ENCODE peak calls at places on chromosomes 4 and X, in nine cellular contexts. One of them, this sample, is unnamed.

GRCh38 chrX:26215869-26216268 is at the start of gene MAGEB5:
- DNase-seq in GM12865: no peak
- DNase-seq in Peyer's patch: no peak
- DNase-seq in psoas muscle: no peak
- DNase-seq in A549: no peak
- DNase-seq in left lung: no peak
- DNase-seq in fibroblast of lung: no peak
- DNase-seq in AG04450: no peak
- DNase-seq in cardiac fibroblast: no peak
- DNase-seq in this sample: no peak

GRCh38 chr4:8468746-8469535 is 28.4 kb downstream of the TRMT44 start:
- DNase-seq in GM12865: peak; percentile 75
- DNase-seq in psoas muscle: peak; percentile 79
- DNase-seq in cardiac fibroblast: peak; percentile 69
- DNase-seq in left lung: peak; percentile 60
- DNase-seq in Peyer's patch: peak; percentile 71
- DNase-seq in fibroblast of lung: peak; percentile 62
- DNase-seq in AG04450: peak; percentile 26
- DNase-seq in A549: peak; percentile 53
- DNase-seq in this sample: peak; percentile 63

GRCh38 chr4:132123870-132124623 is 1025.0 kb upstream of the PCDH10 start:
- DNase-seq in left lung: no peak
- DNase-seq in GM12865: peak; percentile 26
- DNase-seq in psoas muscle: no peak
- DNase-seq in Peyer's patch: no peak
- DNase-seq in A549: peak; percentile 1
- DNase-seq in fibroblast of lung: peak; percentile 36
- DNase-seq in cardiac fibroblast: peak; percentile 66
- DNase-seq in AG04450: no peak
- DNase-seq in this sample: no peak

GRCh38 chrX:108139303-108139702 is 47.7 kb downstream of the ATG4A start:
- DNase-seq in A549: no peak
- DNase-seq in psoas muscle: no peak
- DNase-seq in GM12865: peak; percentile 7
- DNase-seq in cardiac fibroblast: peak; percentile 21
- DNase-seq in Peyer's patch: no peak
- DNase-seq in fibroblast of lung: peak; percentile 5
- DNase-seq in AG04450: no peak
- DNase-seq in left lung: no peak
- DNase-seq in this sample: no peak

GRCh38 chr4:165464813-165465381 is 86.1 kb downstream of the CPE start:
- DNase-seq in left lung: no peak
- DNase-seq in psoas muscle: no peak
- DNase-seq in A549: peak; percentile 26
- DNase-seq in GM12865: peak; percentile 50
- DNase-seq in fibroblast of lung: peak; percentile 73
- DNase-seq in Peyer's patch: no peak
- DNase-seq in AG04450: peak; percentile 11
- DNase-seq in cardiac fibroblast: peak; percentile 67
- DNase-seq in this sample: peak; percentile 40

GRCh38 chr4:163638909-163639308 is 144.4 kb downstream of the TMA16 start:
- DNase-seq in Peyer's patch: no peak
- DNase-seq in left lung: no peak
- DNase-seq in A549: no peak
- DNase-seq in AG04450: no peak
- DNase-seq in fibroblast of lung: peak; percentile 11
- DNase-seq in GM12865: no peak
- DNase-seq in cardiac fibroblast: no peak
- DNase-seq in psoas muscle: no peak
- DNase-seq in this sample: no peak

GRCh38 chr4:82710202-82710929 is 88.2 kb downstream of the SCD5 start:
- DNase-seq in fibroblast of lung: no peak
- DNase-seq in psoas muscle: no peak
- DNase-seq in GM12865: no peak
- DNase-seq in A549: no peak
- DNase-seq in left lung: no peak
- DNase-seq in AG04450: no peak
- DNase-seq in Peyer's patch: no peak
- DNase-seq in cardiac fibroblast: no peak
- DNase-seq in this sample: no peak

GRCh38 chrX:129553619-129554288 is 13.7 kb downstream of the OCRL start:
- DNase-seq in AG04450: no peak
- DNase-seq in fibroblast of lung: no peak
- DNase-seq in GM12865: peak; percentile 50
- DNase-seq in left lung: no peak
- DNase-seq in A549: no peak
- DNase-seq in cardiac fibroblast: no peak
- DNase-seq in psoas muscle: no peak
- DNase-seq in Peyer's patch: no peak
- DNase-seq in this sample: no peak

GRCh38 chr4:5870220-5870619 is 22.7 kb downstream of the CRMP1 start:
- DNase-seq in GM12865: no peak
- DNase-seq in cardiac fibroblast: no peak
- DNase-seq in left lung: no peak
- DNase-seq in A549: no peak
- DNase-seq in fibroblast of lung: no peak
- DNase-seq in psoas muscle: no peak
- DNase-seq in Peyer's patch: no peak
- DNase-seq in AG04450: no peak
- DNase-seq in this sample: no peak

GRCh38 chr4:80037864-80038263 is 35.2 kb downstream of the ANTXR2 start:
- DNase-seq in psoas muscle: no peak
- DNase-seq in GM12865: no peak
- DNase-seq in Peyer's patch: no peak
- DNase-seq in left lung: no peak
- DNase-seq in cardiac fibroblast: no peak
- DNase-seq in A549: no peak
- DNase-seq in AG04450: no peak
- DNase-seq in fibroblast of lung: no peak
- DNase-seq in this sample: no peak

GRCh38 chr4:111014537-111014936 is 391.7 kb upstream of the PITX2 start:
- DNase-seq in cardiac fibroblast: no peak
- DNase-seq in A549: no peak
- DNase-seq in Peyer's patch: no peak
- DNase-seq in GM12865: no peak
- DNase-seq in psoas muscle: no peak
- DNase-seq in fibroblast of lung: no peak
- DNase-seq in left lung: no peak
- DNase-seq in AG04450: no peak
- DNase-seq in this sample: no peak

GRCh38 chr4:182093947-182094346 is 149.3 kb upstream of the TENM3 start:
- DNase-seq in fibroblast of lung: no peak
- DNase-seq in psoas muscle: no peak
- DNase-seq in GM12865: no peak
- DNase-seq in left lung: no peak
- DNase-seq in Peyer's patch: no peak
- DNase-seq in A549: no peak
- DNase-seq in AG04450: no peak
- DNase-seq in cardiac fibroblast: no peak
- DNase-seq in this sample: no peak

GRCh38 chrX:77446029-77446585 is 1.1 kb upstream of the FGF16 start:
- DNase-seq in left lung: no peak
- DNase-seq in fibroblast of lung: no peak
- DNase-seq in cardiac fibroblast: no peak
- DNase-seq in Peyer's patch: peak; percentile 40
- DNase-seq in GM12865: no peak
- DNase-seq in A549: no peak
- DNase-seq in psoas muscle: peak; percentile 53
- DNase-seq in AG04450: no peak
- DNase-seq in this sample: peak; percentile 48

GRCh38 chr4:89486673-89487072 is 179.1 kb upstream of the GPRIN3 start:
- DNase-seq in AG04450: no peak
- DNase-seq in Peyer's patch: no peak
- DNase-seq in GM12865: no peak
- DNase-seq in psoas muscle: no peak
- DNase-seq in fibroblast of lung: no peak
- DNase-seq in left lung: no peak
- DNase-seq in A549: no peak
- DNase-seq in cardiac fibroblast: no peak
- DNase-seq in this sample: no peak

GRCh38 chr4:140240237-140240636 is 86.3 kb upstream of the MAML3 start:
- DNase-seq in left lung: no peak
- DNase-seq in AG04450: no peak
- DNase-seq in psoas muscle: no peak
- DNase-seq in A549: no peak
- DNase-seq in Peyer's patch: no peak
- DNase-seq in GM12865: no peak
- DNase-seq in fibroblast of lung: no peak
- DNase-seq in cardiac fibroblast: no peak
- DNase-seq in this sample: no peak

GRCh38 chr4:30619679-30620078 is 100.5 kb upstream of the PCDH7 start:
- DNase-seq in GM12865: peak; percentile 16
- DNase-seq in cardiac fibroblast: peak; percentile 52
- DNase-seq in Peyer's patch: no peak
- DNase-seq in fibroblast of lung: peak; percentile 84
- DNase-seq in A549: no peak
- DNase-seq in psoas muscle: no peak
- DNase-seq in AG04450: no peak
- DNase-seq in left lung: no peak
- DNase-seq in this sample: no peak

GRCh38 chr4:141647982-141648381 is 11.6 kb downstream of the IL15 start:
- DNase-seq in psoas muscle: no peak
- DNase-seq in fibroblast of lung: no peak
- DNase-seq in A549: no peak
- DNase-seq in GM12865: no peak
- DNase-seq in Peyer's patch: no peak
- DNase-seq in AG04450: no peak
- DNase-seq in left lung: no peak
- DNase-seq in cardiac fibroblast: no peak
- DNase-seq in this sample: no peak

DNA sequence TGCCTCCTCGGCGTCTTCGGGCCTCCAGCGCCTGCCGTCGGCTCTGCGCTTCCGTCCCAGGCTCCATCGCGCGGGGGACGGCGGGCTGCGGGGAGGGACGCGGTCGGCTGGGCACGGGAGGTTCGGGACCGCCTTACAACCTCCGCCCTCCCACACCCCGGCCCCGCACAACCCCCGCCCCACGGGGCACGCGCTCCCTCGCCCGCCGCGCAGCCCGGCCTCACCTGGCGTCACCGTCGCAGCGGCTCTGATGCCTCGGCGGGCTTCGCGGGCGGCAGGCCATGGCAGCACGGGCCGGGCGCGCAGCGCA is 258 bp downstream of the SLBP start:
- DNase-seq in psoas muscle: no peak
- DNase-seq in GM12865: no peak
- DNase-seq in fibroblast of lung: no peak
- DNase-seq in cardiac fibroblast: no peak
- DNase-seq in AG04450: no peak
- DNase-seq in A549: no peak
- DNase-seq in Peyer's patch: no peak
- DNase-seq in left lung: no peak
- DNase-seq in this sample: no peak
- H3K4me3 ChIP-seq in psoas muscle: peak overlapping the region; percentile 95
- H3K4me3 ChIP-seq in GM12865: peak overlapping the region; percentile 90
- H3K4me3 ChIP-seq in fibroblast of lung: peak overlapping the region; percentile 95
- H3K4me3 ChIP-seq in cardiac fibroblast: peak overlapping the region; percentile 68
- H3K4me3 ChIP-seq in AG04450: peak overlapping the region; percentile 88
- H3K4me3 ChIP-seq in A549: peak overlapping the region; percentile 85
- H3K4me3 ChIP-seq in Peyer's patch: peak overlapping the region; percentile 85
- H3K4me3 ChIP-seq in left lung: peak overlapping the region; percentile 83
- H3K4me3 ChIP-seq in this sample: peak overlapping the region; percentile 77

GRCh38 chr4:153467154-153467896 is 1.2 kb downstream of the TMEM131L start:
- DNase-seq in Peyer's patch: peak; percentile 74
- DNase-seq in AG04450: no peak
- DNase-seq in cardiac fibroblast: peak; percentile 17
- DNase-seq in A549: no peak
- DNase-seq in psoas muscle: peak; percentile 75
- DNase-seq in left lung: peak; percentile 88
- DNase-seq in fibroblast of lung: no peak
- DNase-seq in GM12865: peak; percentile 96
- DNase-seq in this sample: peak; percentile 93
- TF ChIP-seq CTCF in Peyer's patch: no peak
- TF ChIP-seq CTCF in AG04450: no peak
- TF ChIP-seq CTCF in cardiac fibroblast: no peak
- TF ChIP-seq CTCF in A549: no peak
- TF ChIP-seq CTCF in psoas muscle: no peak
- TF ChIP-seq CTCF in left lung: no peak
- TF ChIP-seq CTCF in fibroblast of lung: no peak
- TF ChIP-seq CTCF in GM12865: no peak
- TF ChIP-seq CTCF in this sample: no peak

DNA sequence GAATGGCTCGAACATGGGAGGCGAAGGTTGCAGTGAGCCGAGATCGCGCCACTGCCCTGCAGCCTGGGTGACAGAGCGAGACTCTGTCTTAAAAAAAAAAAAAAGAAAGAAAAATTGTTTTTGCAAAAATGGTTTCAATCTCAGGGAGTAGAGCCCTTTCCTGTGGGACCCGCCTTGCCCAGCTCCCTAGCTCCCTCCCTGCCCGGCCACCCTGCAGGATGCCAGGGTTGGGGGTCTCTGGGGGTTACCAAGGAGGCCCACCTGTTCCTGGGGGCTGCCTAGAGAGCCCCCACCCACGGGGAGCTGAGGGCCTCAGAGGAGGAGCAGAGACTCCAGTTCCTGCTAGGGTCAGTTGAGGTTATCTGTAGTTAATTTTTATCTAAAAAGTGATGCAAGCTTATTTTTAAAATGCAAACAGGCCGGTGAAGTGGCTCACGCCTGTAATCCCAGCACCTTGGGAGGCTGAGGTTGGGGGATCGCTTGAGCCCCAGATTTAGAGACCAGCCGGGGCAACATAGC is 18.7 kb upstream of the PLCXD1 start:
- DNase-seq in left lung: no peak
- DNase-seq in AG04450: no peak
- DNase-seq in A549: peak; percentile 70
- DNase-seq in Peyer's patch: no peak
- DNase-seq in GM12865: no peak
- DNase-seq in fibroblast of lung: no peak
- DNase-seq in cardiac fibroblast: no peak
- DNase-seq in psoas muscle: peak; percentile 25
- DNase-seq in this sample: peak; percentile 38
- H3K4me3 ChIP-seq in left lung: no peak overlapping the region
- H3K4me3 ChIP-seq in AG04450: no peak overlapping the region
- H3K4me3 ChIP-seq in A549: peak overlapping the region; percentile 24
- H3K4me3 ChIP-seq in Peyer's patch: no peak overlapping the region
- H3K4me3 ChIP-seq in GM12865: no peak overlapping the region
- H3K4me3 ChIP-seq in fibroblast of lung: no peak overlapping the region
- H3K4me3 ChIP-seq in cardiac fibroblast: no peak overlapping the region
- H3K4me3 ChIP-seq in psoas muscle: no peak overlapping the region
- H3K4me3 ChIP-seq in this sample: no peak overlapping the region

GRCh38 chrX:132375941-132376340 is 112.9 kb downstream of the MBNL3 start:
- DNase-seq in A549: peak; percentile 1
- DNase-seq in fibroblast of lung: peak; percentile 4
- DNase-seq in GM12865: no peak
- DNase-seq in cardiac fibroblast: no peak
- DNase-seq in AG04450: no peak
- DNase-seq in left lung: no peak
- DNase-seq in Peyer's patch: no peak
- DNase-seq in psoas muscle: no peak
- DNase-seq in this sample: no peak

GRCh38 chrX:132369650-132370049 is 119.2 kb downstream of the MBNL3 start:
- DNase-seq in A549: no peak
- DNase-seq in AG04450: no peak
- DNase-seq in psoas muscle: no peak
- DNase-seq in GM12865: no peak
- DNase-seq in cardiac fibroblast: no peak
- DNase-seq in Peyer's patch: no peak
- DNase-seq in fibroblast of lung: no peak
- DNase-seq in left lung: no peak
- DNase-seq in this sample: no peak

GRCh38 chrX:132367984-132368383 is 120.9 kb downstream of the MBNL3 start:
- DNase-seq in AG04450: no peak
- DNase-seq in fibroblast of lung: peak; percentile 3
- DNase-seq in A549: no peak
- DNase-seq in Peyer's patch: no peak
- DNase-seq in cardiac fibroblast: no peak
- DNase-seq in GM12865: no peak
- DNase-seq in psoas muscle: no peak
- DNase-seq in left lung: no peak
- DNase-seq in this sample: no peak

GRCh38 chrX:132373610-132374009 is 115.2 kb downstream of the MBNL3 start:
- DNase-seq in left lung: no peak
- DNase-seq in GM12865: no peak
- DNase-seq in Peyer's patch: no peak
- DNase-seq in A549: no peak
- DNase-seq in psoas muscle: no peak
- DNase-seq in fibroblast of lung: no peak
- DNase-seq in cardiac fibroblast: no peak
- DNase-seq in AG04450: no peak
- DNase-seq in this sample: no peak
- TF ChIP-seq CTCF in left lung: no peak
- TF ChIP-seq CTCF in GM12865: no peak
- TF ChIP-seq CTCF in Peyer's patch: no peak
- TF ChIP-seq CTCF in A549: no peak
- TF ChIP-seq CTCF in psoas muscle: no peak
- TF ChIP-seq CTCF in fibroblast of lung: no peak
- TF ChIP-seq CTCF in cardiac fibroblast: no peak
- TF ChIP-seq CTCF in AG04450: no peak
- TF ChIP-seq CTCF in this sample: no peak